ENCODE peak calls at places on chromosome 22, in four cellular contexts. One of them, this sample, is unnamed.

GRCh38 chr22:42247596-42247995 is 22.9 kb downstream of the TCF20 start:
- DNase-seq in NCI-H524: no peak
- DNase-seq in HFFc6: no peak
- DNase-seq in Daoy: no peak
- DNase-seq in this sample: no peak

GRCh38 chr22:43079742-43080141 is 9.4 kb downstream of the TTLL1 start:
- DNase-seq in NCI-H524: no peak
- DNase-seq in HFFc6: no peak
- DNase-seq in Daoy: no peak
- DNase-seq in this sample: no peak

GRCh38 chr22:36383110-36383581 is 4.6 kb downstream of the MYH9 start:
- DNase-seq in NCI-H524: no peak
- DNase-seq in HFFc6: peak
- DNase-seq in Daoy: peak
- DNase-seq in this sample: peak

GRCh38 chr22:27212617-27213177 is 555.3 kb downstream of the MIAT start:
- DNase-seq in NCI-H524: peak
- DNase-seq in HFFc6: peak
- DNase-seq in Daoy: peak
- DNase-seq in this sample: peak

GRCh38 chr22:46386312-46386711 is 50.8 kb downstream of the TRMU start:
- DNase-seq in NCI-H524: no peak
- DNase-seq in HFFc6: no peak
- DNase-seq in Daoy: no peak
- DNase-seq in this sample: no peak

GRCh38 chr22:30968015-30968923 is at the start of gene MORC2:
- DNase-seq in NCI-H524: no peak
- DNase-seq in HFFc6: no peak
- DNase-seq in Daoy: peak
- DNase-seq in this sample: no peak

GRCh38 chr22:41925783-41926460 is 684 bp downstream of the TNFRSF13C start:
- DNase-seq in NCI-H524: no peak
- DNase-seq in HFFc6: no peak
- DNase-seq in Daoy: peak
- DNase-seq in this sample: peak

GRCh38 chr22:45087802-45088201 is 75.9 kb upstream of the NUP50 start:
- DNase-seq in NCI-H524: no peak
- DNase-seq in HFFc6: no peak
- DNase-seq in Daoy: no peak
- DNase-seq in this sample: no peak

GRCh38 chr22:42990131-42990838 is 24.7 kb downstream of the PACSIN2 start:
- DNase-seq in NCI-H524: no peak
- DNase-seq in HFFc6: peak
- DNase-seq in Daoy: peak
- DNase-seq in this sample: peak

GRCh38 chr22:49208768-49209252 is 618.9 kb downstream of the BRD1 start:
- DNase-seq in NCI-H524: no peak
- DNase-seq in HFFc6: no peak
- DNase-seq in Daoy: peak
- DNase-seq in this sample: no peak

GRCh38 chr22:26884921-26885320 is 227.5 kb downstream of the MIAT start:
- DNase-seq in NCI-H524: no peak
- DNase-seq in HFFc6: no peak
- DNase-seq in Daoy: no peak
- DNase-seq in this sample: no peak

GRCh38 chr22:30040499-30041055 is 39.7 kb upstream of the HORMAD2 start:
- DNase-seq in NCI-H524: no peak
- DNase-seq in HFFc6: no peak
- DNase-seq in Daoy: no peak
- DNase-seq in this sample: no peak

GRCh38 chr22:41532908-41533825 is 11.1 kb downstream of the POLR3H start:
- DNase-seq in NCI-H524: no peak
- DNase-seq in HFFc6: peak
- DNase-seq in Daoy: peak
- DNase-seq in this sample: peak

GRCh38 chr22:27207907-27208306 is 550.5 kb downstream of the MIAT start:
- DNase-seq in NCI-H524: no peak
- DNase-seq in HFFc6: no peak
- DNase-seq in Daoy: peak
- DNase-seq in this sample: no peak

GRCh38 chr22:46684706-46685105 is 53.3 kb downstream of the CERK start:
- DNase-seq in NCI-H524: no peak
- DNase-seq in HFFc6: no peak
- DNase-seq in Daoy: no peak
- DNase-seq in this sample: no peak

GRCh38 chr22:39152024-39152510 is 413 bp downstream of the CBX7 start:
- DNase-seq in NCI-H524: no peak
- DNase-seq in HFFc6: no peak
- DNase-seq in Daoy: no peak
- DNase-seq in this sample: no peak

GRCh38 chr22:49308300-49308699 is 519.4 kb downstream of the BRD1 start:
- DNase-seq in NCI-H524: no peak
- DNase-seq in HFFc6: no peak
- DNase-seq in Daoy: no peak
- DNase-seq in this sample: no peak

GRCh38 chr22:17773606-17774205 is 563 bp downstream of the BID start:
- DNase-seq in NCI-H524: peak
- DNase-seq in HFFc6: no peak
- DNase-seq in Daoy: peak
- DNase-seq in this sample: peak

This sample was measured in endothelial cell of umbilical vein.